ENCODE peak calls at places on chromosomes 3 and 15, in ten cellular contexts. O, X, N, D, Z, G, H, R, I and B are unnamed samples. For H3K27me3, the result is how much of the 10 kb centered on the place peaks cover.

GRCh38 chr15:62792960-62793758 is 249.4 kb upstream of the TPM1 start:
- DNase-seq in I (no peak), G (no peak), Z (no peak), O (no peak), D (no peak), X (no peak), R (no peak), H (no peak), N (no peak), B (no peak)

GRCh38 chr3:38131621-38132369 is 5.1 kb downstream of the ACAA1 start:
- DNase-seq in X (peak), N (peak), D (no peak), H (peak), O (peak), G (no peak), Z (no peak), R (no peak), I (peak), B (no peak)

GRCh38 chr3:116140100-116140689 is 305.1 kb downstream of the LSAMP start:
- DNase-seq in R (peak), H (no peak), X (no peak), N (no peak), O (peak), D (no peak), G (no peak), Z (no peak), I (no peak), B (no peak)

GRCh38 chr3:98099848-98100247 is 12.9 kb downstream of the OR5AC2 start:
- DNase-seq in G (no peak), O (peak), N (no peak), X (no peak), D (no peak), R (no peak), I (no peak), H (no peak), Z (no peak), B (no peak)

GRCh38 chr3:140441006-140441405 is 236.9 kb upstream of the TRIM42 start:
- DNase-seq in I (no peak), G (no peak), D (no peak), H (no peak), O (no peak), Z (no peak), R (no peak), X (no peak), N (no peak), B (no peak)

GRCh38 chr15:41965441-41966413 is 6.6 kb downstream of the EHD4 start:
- DNase-seq in O (no peak), R (no peak), N (peak), Z (no peak), D (no peak), G (no peak), X (peak), H (peak), I (peak), B (no peak)

GRCh38 chr3:94036909-94037507 is 8.6 kb upstream of the STX19 start:
- DNase-seq in N (no peak), R (peak), X (no peak), H (no peak), G (no peak), O (peak), D (no peak), I (no peak), Z (no peak), B (no peak)

GRCh38 chr15:64521201-64521600 is 60.8 kb downstream of the ZNF609 start:
- DNase-seq in D (no peak), X (no peak), R (no peak), G (no peak), N (no peak), I (no peak), H (no peak), O (no peak), Z (no peak), B (no peak)

GRCh38 chr3:11717768-11718581 is 74.3 kb upstream of the VGLL4 start:
- DNase-seq in N (no peak), D (no peak), R (peak), H (no peak), Z (no peak), I (no peak), G (peak), X (no peak), O (no peak), B (no peak)

GRCh38 chr15:78768531-78769408 is 42.5 kb downstream of the ADAMTS7 start:
- DNase-seq in N (no peak), Z (no peak), H (no peak), O (no peak), D (no peak), I (no peak), R (no peak), X (no peak), G (no peak), B (peak)

DNA sequence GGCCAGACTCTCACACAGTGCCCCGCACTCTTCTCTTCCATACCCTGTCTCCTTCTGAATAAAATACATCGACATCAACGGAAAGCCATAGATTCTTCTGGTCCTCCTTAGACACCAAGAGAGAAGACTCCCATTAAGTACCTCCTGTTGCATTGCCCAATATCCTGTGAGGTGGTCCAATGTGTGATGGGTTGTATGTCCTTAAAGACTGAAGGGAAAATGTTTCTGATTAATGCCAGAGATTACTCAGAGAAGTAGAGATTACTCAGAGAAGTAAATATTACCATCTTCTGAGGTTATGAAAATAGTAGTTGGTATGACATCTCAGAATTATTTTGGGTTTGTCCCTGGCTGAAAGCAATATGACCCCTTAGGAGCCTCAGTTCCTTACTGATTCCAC is 60.8 kb upstream of the GALNT15 start:
- DNase-seq in H (no peak), R (no peak), G (no peak), N (no peak), X (no peak), Z (no peak), D (no peak), O (no peak), I (no peak), B (no peak)
- TF ChIP-seq EP300 in H (no peak), R (no peak), G (no peak), N (no peak), X (no peak), Z (no peak), D (no peak), O (no peak), I (no peak), B (no peak)

GRCh38 chr3:125061646-125062045 is 5.8 kb upstream of the HEG1 start:
- DNase-seq in I (no peak), H (no peak), O (no peak), X (no peak), D (no peak), G (no peak), R (no peak), Z (no peak), N (no peak), B (no peak)

GRCh38 chr3:125058959-125059358 is 3.2 kb upstream of the HEG1 start:
- DNase-seq in N (no peak), R (no peak), O (no peak), D (no peak), H (no peak), G (no peak), Z (no peak), I (no peak), X (no peak), B (no peak)

GRCh38 chr3:125059488-125060245 is 3.9 kb upstream of the HEG1 start:
- DNase-seq in N (no peak), X (no peak), Z (no peak), R (no peak), I (no peak), G (no peak), D (no peak), O (no peak), H (no peak), B (no peak)

GRCh38 chr3:125062904-125063618 is 7.3 kb upstream of the HEG1 start:
- DNase-seq in Z (no peak), O (no peak), I (no peak), X (no peak), R (peak), H (no peak), N (peak), D (no peak), G (no peak), B (no peak)

GRCh38 chr3:125061170-125061569 is 5.4 kb upstream of the HEG1 start:
- DNase-seq in X (no peak), R (no peak), Z (peak), I (no peak), D (peak), G (peak), N (no peak), H (no peak), O (no peak), B (peak)
- H3K27me3 ChIP-seq in X (under half), R (under half), Z (under half), I (under half), D (under half), G (under half), N (under half), H (under half), O (under half), B (under half)

GRCh38 chr3:33438284-33438668 is 1.9 kb downstream of the UBP1 start:
- DNase-seq in O (peak), X (no peak), G (no peak), D (no peak), R (peak), Z (no peak), N (no peak), I (no peak), H (no peak), B (no peak)

GRCh38 chr3:33437556-33438283 is 2.5 kb downstream of the UBP1 start:
- DNase-seq in I (no peak), O (peak), D (no peak), R (peak), G (no peak), H (no peak), N (no peak), X (peak), Z (no peak), B (no peak)

GRCh38 chr3:33430571-33430970 is 9.6 kb downstream of the UBP1 start:
- DNase-seq in R (no peak), O (no peak), I (no peak), D (no peak), N (no peak), Z (no peak), G (no peak), X (no peak), H (no peak), B (no peak)

GRCh38 chr3:33430061-33430460 is 10.1 kb downstream of the UBP1 start:
- DNase-seq in D (no peak), G (no peak), H (no peak), N (no peak), O (no peak), X (no peak), R (no peak), Z (no peak), I (no peak), B (no peak)

DNA sequence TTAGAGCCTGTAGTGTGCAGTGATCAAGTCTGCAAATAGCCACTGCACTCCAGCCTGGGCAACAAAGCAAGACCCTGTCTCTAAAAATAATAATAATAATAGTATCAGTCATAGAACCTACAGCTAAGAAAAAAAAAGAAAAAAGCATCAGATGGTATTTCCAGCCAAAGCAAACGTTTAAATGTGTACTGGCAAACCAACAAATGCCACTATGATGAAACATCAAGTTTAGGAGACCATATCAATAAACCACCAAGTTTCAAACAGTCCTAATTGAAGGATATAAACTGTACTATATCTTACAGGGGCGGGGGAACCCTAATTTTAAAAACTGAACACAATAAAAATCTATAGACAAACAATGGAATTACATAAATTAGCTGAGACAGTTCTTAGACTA is 6.4 kb downstream of the UBP1 start:
- DNase-seq in R (no peak), D (no peak), H (no peak), I (no peak), N (no peak), Z (no peak), G (no peak), O (no peak), X (no peak), B (no peak)
- TF ChIP-seq EP300 in R (no peak), D (no peak), H (no peak), I (no peak), N (no peak), Z (no peak), G (no peak), O (no peak), X (no peak), B (no peak)

GRCh38 chr3:126551066-126551838 is 7.5 kb downstream of the C3orf22 start:
- DNase-seq in I (peak), Z (peak), R (no peak), X (peak), G (no peak), O (no peak), H (no peak), N (peak), D (no peak), B (peak)
- H3K27me3 ChIP-seq in I (under half), Z (under half), R (under half), X (under half), G (under half), O (under half), H (under half), N (under half), D (under half), B (under half)